ENCODE peak calls at places on chromosomes 2 and 18, in four cellular contexts. One of them, this sample, is unnamed.
A peak's percentile ranks its signal among the peaks of the same experiment; 100 is the strongest.

GRCh38 chr2:45315881-45316280 is 295.2 kb downstream of the SRBD1 start:
- DNase-seq in mammary epithelial cell: peak; percentile 33
- DNase-seq in GM23338: no peak
- DNase-seq in A673: no peak
- DNase-seq in this sample: no peak

GRCh38 chr2:110858135-110858737 is 125.9 kb downstream of the ACOXL start:
- DNase-seq in mammary epithelial cell: no peak
- DNase-seq in GM23338: peak; percentile 29
- DNase-seq in A673: no peak
- DNase-seq in this sample: no peak

GRCh38 chr18:61946449-61946848 is 53.6 kb upstream of the RNF152 start:
- DNase-seq in A673: no peak
- DNase-seq in GM23338: no peak
- DNase-seq in mammary epithelial cell: peak; percentile 77
- DNase-seq in this sample: no peak

GRCh38 chr2:80329491-80329890 is 24.9 kb upstream of the LRRTM1 start:
- DNase-seq in GM23338: no peak
- DNase-seq in A673: no peak
- DNase-seq in mammary epithelial cell: no peak
- DNase-seq in this sample: no peak

GRCh38 chr2:18119883-18120282 is 241.4 kb downstream of the KCNS3 start:
- DNase-seq in GM23338: no peak
- DNase-seq in A673: no peak
- DNase-seq in mammary epithelial cell: no peak
- DNase-seq in this sample: no peak

GRCh38 chr2:237577458-237577857 is 11.1 kb downstream of the PRLH start:
- DNase-seq in GM23338: no peak
- DNase-seq in A673: no peak
- DNase-seq in mammary epithelial cell: no peak
- DNase-seq in this sample: no peak

GRCh38 chr2:230930928-230931555 is 6.0 kb upstream of the GPR55 start:
- DNase-seq in mammary epithelial cell: no peak
- DNase-seq in A673: no peak
- DNase-seq in GM23338: no peak
- DNase-seq in this sample: no peak

GRCh38 chr2:33680906-33681305 is 81.8 kb upstream of the FAM98A start:
- DNase-seq in mammary epithelial cell: no peak
- DNase-seq in A673: peak; percentile 53
- DNase-seq in GM23338: no peak
- DNase-seq in this sample: no peak

GRCh38 chr2:71611247-71611646 is 157.9 kb downstream of the DYSF start:
- DNase-seq in A673: no peak
- DNase-seq in mammary epithelial cell: no peak
- DNase-seq in GM23338: no peak
- DNase-seq in this sample: no peak

GRCh38 chr2:235856151-235856819 is 311.9 kb downstream of the GBX2 start:
- DNase-seq in GM23338: no peak
- DNase-seq in A673: no peak
- DNase-seq in mammary epithelial cell: no peak
- DNase-seq in this sample: no peak

GRCh38 chr2:148720501-148720998 is 76.0 kb downstream of the EPC2 start:
- DNase-seq in A673: peak; percentile 70
- DNase-seq in GM23338: peak; percentile 11
- DNase-seq in mammary epithelial cell: no peak
- DNase-seq in this sample: no peak

GRCh38 chr2:25098558-25099486 is 56.9 kb downstream of the EFR3B start:
- DNase-seq in mammary epithelial cell: no peak
- DNase-seq in A673: no peak
- DNase-seq in GM23338: no peak
- DNase-seq in this sample: no peak

GRCh38 chr2:44940612-44941464 is 664 bp upstream of the SIX3 start:
- DNase-seq in mammary epithelial cell: no peak
- DNase-seq in A673: no peak
- DNase-seq in GM23338: no peak
- DNase-seq in this sample: no peak

GRCh38 chr18:32714571-32715148 is 58.2 kb downstream of the KLHL14 start:
- DNase-seq in A673: peak; percentile 82
- DNase-seq in GM23338: peak; percentile 87
- DNase-seq in mammary epithelial cell: peak; percentile 64
- DNase-seq in this sample: peak; percentile 58

GRCh38 chr2:12725238-12726187 is 8.8 kb downstream of the TRIB2 start:
- DNase-seq in A673: no peak
- DNase-seq in mammary epithelial cell: no peak
- DNase-seq in GM23338: no peak
- DNase-seq in this sample: no peak

GRCh38 chr2:146853741-146854444 is 990.9 kb upstream of the ACVR2A start:
- DNase-seq in A673: peak; percentile 17
- DNase-seq in GM23338: peak; percentile 45
- DNase-seq in mammary epithelial cell: no peak
- DNase-seq in this sample: no peak

GRCh38 chr2:240946654-240947053 is 40.5 kb downstream of the CROCC2 start:
- DNase-seq in GM23338: no peak
- DNase-seq in A673: no peak
- DNase-seq in mammary epithelial cell: peak; percentile 77
- DNase-seq in this sample: no peak

GRCh38 chr2:121565389-121566250 is 34.9 kb downstream of the RNU4ATAC start:
- DNase-seq in mammary epithelial cell: no peak
- DNase-seq in A673: peak; percentile 58
- DNase-seq in GM23338: no peak
- DNase-seq in this sample: no peak

GRCh38 chr2:121570665-121571055 is 40.0 kb downstream of the RNU4ATAC start:
- DNase-seq in A673: no peak
- DNase-seq in GM23338: no peak
- DNase-seq in mammary epithelial cell: no peak
- DNase-seq in this sample: no peak

GRCh38 chr2:121567452-121567851 is 36.8 kb downstream of the RNU4ATAC start:
- DNase-seq in A673: no peak
- DNase-seq in GM23338: no peak
- DNase-seq in mammary epithelial cell: no peak
- DNase-seq in this sample: no peak

GRCh38 chr2:121570036-121570664 is 39.5 kb downstream of the RNU4ATAC start:
- DNase-seq in mammary epithelial cell: no peak
- DNase-seq in A673: no peak
- DNase-seq in GM23338: no peak
- DNase-seq in this sample: no peak

GRCh38 chr2:121567957-121568409 is 37.3 kb downstream of the RNU4ATAC start:
- DNase-seq in mammary epithelial cell: no peak
- DNase-seq in A673: no peak
- DNase-seq in GM23338: no peak
- DNase-seq in this sample: no peak
- H3K27ac ChIP-seq in mammary epithelial cell: no peak overlapping the region
- H3K27ac ChIP-seq in A673: no peak overlapping the region
- H3K27ac ChIP-seq in GM23338: no peak overlapping the region
- H3K27ac ChIP-seq in this sample: no peak overlapping the region

GRCh38 chr2:120257522-120257921 is 4.9 kb downstream of the RALB start:
- DNase-seq in A673: peak; percentile 87
- DNase-seq in mammary epithelial cell: no peak
- DNase-seq in GM23338: no peak
- DNase-seq in this sample: no peak
- H3K4me1 ChIP-seq in A673: peaks cover 22% of the 10 kb centered on the region
- H3K4me1 ChIP-seq in mammary epithelial cell: peaks cover 21% of the 10 kb centered on the region
- H3K4me1 ChIP-seq in GM23338: peaks cover 8% of the 10 kb centered on the region
- H3K4me1 ChIP-seq in this sample: peaks cover 15% of the 10 kb centered on the region

GRCh38 chr2:26458365-26459042 is 19.4 kb downstream of the OTOF start:
- DNase-seq in GM23338: no peak
- DNase-seq in mammary epithelial cell: no peak
- DNase-seq in A673: no peak
- DNase-seq in this sample: no peak
- H3K27ac ChIP-seq in GM23338: no peak overlapping the region
- H3K27ac ChIP-seq in mammary epithelial cell: no peak overlapping the region
- H3K27ac ChIP-seq in A673: no peak overlapping the region
- H3K27ac ChIP-seq in this sample: no peak overlapping the region

DNA sequence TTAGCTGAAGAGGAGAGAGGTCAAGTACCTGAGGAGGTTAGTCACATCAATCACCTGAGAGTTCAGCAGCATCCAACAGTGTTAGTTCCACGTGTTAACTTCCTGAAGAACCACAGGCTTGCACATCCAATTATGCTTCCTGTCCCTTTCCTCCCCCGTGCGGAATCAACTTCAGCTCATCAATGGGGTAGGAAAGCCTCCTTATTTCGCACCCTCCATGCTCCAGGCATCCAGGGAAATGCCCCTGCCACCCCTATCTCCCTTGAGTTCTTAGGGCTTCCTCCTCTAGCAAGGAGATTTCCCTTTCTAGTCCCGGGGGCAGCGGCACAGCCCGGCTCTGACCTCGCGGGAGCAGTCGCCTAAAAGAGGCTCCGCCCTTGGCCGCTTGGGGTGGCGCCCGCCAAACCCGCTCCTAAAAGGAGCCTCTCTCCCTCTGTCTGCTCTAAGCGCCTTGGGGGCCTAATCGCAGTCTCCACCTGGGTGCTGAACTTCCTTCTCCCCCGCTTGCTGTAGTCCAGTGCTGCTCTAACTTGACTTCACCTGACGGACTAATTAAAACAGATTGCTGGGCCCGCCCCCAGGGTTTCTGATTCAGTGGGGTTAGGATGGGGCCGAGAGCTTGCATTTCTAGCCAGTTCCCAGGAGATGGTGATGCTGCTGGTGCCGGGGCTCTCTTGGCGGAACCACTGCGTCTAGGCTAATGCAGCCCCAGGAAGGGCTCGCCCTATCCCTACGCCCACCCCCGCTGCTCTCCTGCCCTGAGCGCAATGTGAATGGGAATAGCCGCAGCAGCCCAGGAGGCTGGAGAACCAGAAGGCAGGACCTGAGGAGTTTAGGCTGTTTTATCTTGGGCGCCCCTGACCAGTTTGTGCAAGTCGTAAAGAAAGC is 3.4 kb upstream of the TET3 start:
- DNase-seq in GM23338: peak; percentile 88
- DNase-seq in mammary epithelial cell: peak; percentile 41
- DNase-seq in A673: no peak
- DNase-seq in this sample: no peak
- H3K4me1 ChIP-seq in GM23338: peaks cover 38% of the 10 kb centered on the region
- H3K4me1 ChIP-seq in mammary epithelial cell: peaks cover 62% of the 10 kb centered on the region
- H3K4me1 ChIP-seq in A673: peaks cover 34% of the 10 kb centered on the region
- H3K4me1 ChIP-seq in this sample: peaks cover 12% of the 10 kb centered on the region

This sample was measured in tibial nerve.